ENCODE peak calls at places on chromosomes 6 and 20, in four cellular contexts. Q is K562, M is HCT116, U is H1. O is an unnamed sample.

GRCh38 chr6:156713548-156713947 is 63.6 kb upstream of the ARID1B start:
- DNase-seq in Q (no peak), M (no peak), U (no peak), O (no peak)

GRCh38 chr6:169990095-169991030 is 238.9 kb downstream of the ERMARD start:
- DNase-seq in Q (no peak), M (no peak), U (no peak), O (no peak)

GRCh38 chr6:127191716-127192115 is 73.2 kb downstream of the RSPO3 start:
- DNase-seq in Q (no peak), M (no peak), U (no peak), O (no peak)

GRCh38 chr6:128882560-128882959 is 378 bp upstream of the LAMA2 start:
- DNase-seq in Q (no peak), M (no peak), U (no peak), O (no peak)

GRCh38 chr6:26045939-26046368 is 41.3 kb upstream of the HFE start:
- DNase-seq in Q (no peak), M (no peak), U (no peak), O (no peak)

GRCh38 chr6:134247271-134247833 is 70.6 kb downstream of the SGK1 start:
- DNase-seq in Q (no peak), M (no peak), U (no peak), O (peak)

GRCh38 chr6:16163066-16163465 is 34.2 kb downstream of the MYLIP start:
- DNase-seq in Q (no peak), M (no peak), U (no peak), O (no peak)

GRCh38 chr20:41087777-41088176 is 49.6 kb upstream of the PLCG1 start:
- DNase-seq in Q (no peak), M (no peak), U (no peak), O (no peak)

GRCh38 chr6:24140572-24140971 is 14.6 kb downstream of the NRSN1 start:
- DNase-seq in Q (no peak), M (no peak), U (no peak), O (no peak)

GRCh38 chr6:39339557-39340555 is 17.4 kb upstream of the KCNK16 start:
- DNase-seq in Q (no peak), M (no peak), U (no peak), O (no peak)

GRCh38 chr6:125791151-125791819 is 525 bp downstream of the NCOA7 start:
- DNase-seq in Q (peak), M (no peak), U (no peak), O (no peak)

GRCh38 chr6:6600865-6601264 is 12.3 kb downstream of the LY86 start:
- DNase-seq in Q (no peak), M (no peak), U (no peak), O (no peak)

GRCh38 chr6:107079429-107079828 is 35.9 kb downstream of the BEND3 start:
- DNase-seq in Q (no peak), M (peak), U (no peak), O (no peak)

GRCh38 chr20:49270736-49271135 is 7.1 kb downstream of the ZNFX1 start:
- DNase-seq in Q (no peak), M (no peak), U (no peak), O (no peak)

GRCh38 chr6:122818866-122819265 is 29.8 kb downstream of the SMPDL3A start:
- DNase-seq in Q (no peak), M (no peak), U (no peak), O (no peak)

GRCh38 chr6:121008553-121008952 is 325.7 kb downstream of the TBC1D32 start:
- DNase-seq in Q (no peak), M (no peak), U (no peak), O (no peak)

GRCh38 chr6:119078449-119079287 is at the start of gene FAM184A:
- DNase-seq in Q (peak), M (peak), U (peak), O (no peak)

GRCh38 chr20:34364013-34364382 is 925 bp downstream of the ITCH start:
- DNase-seq in Q (no peak), M (no peak), U (no peak), O (no peak)

GRCh38 chr6:157468054-157468453 is 87.1 kb downstream of the ZDHHC14 start:
- DNase-seq in Q (no peak), M (no peak), U (no peak), O (no peak)

GRCh38 chr6:112268011-112268410 is 13.6 kb upstream of the LAMA4 start:
- DNase-seq in Q (no peak), M (no peak), U (no peak), O (no peak)

GRCh38 chr6:138891255-138891986 is 95.5 kb downstream of the ECT2L start:
- DNase-seq in Q (no peak), M (no peak), U (no peak), O (no peak)

GRCh38 chr6:39188577-39188976 is 40.7 kb downstream of the KCNK5 start:
- DNase-seq in Q (peak), M (no peak), U (no peak), O (no peak)

GRCh38 chr6:111985202-111985731 is 68.6 kb upstream of the CCN6 start:
- DNase-seq in Q (no peak), M (peak), U (no peak), O (no peak)

GRCh38 chr6:99768166-99768565 is 161.5 kb downstream of the PRDM13 start:
- DNase-seq in Q (no peak), M (no peak), U (no peak), O (no peak)

GRCh38 chr6:30007132-30007764 is 53.8 kb upstream of the POLR1H start:
- DNase-seq in Q (no peak), M (no peak), U (peak), O (no peak)

GRCh38 chr6:73666393-73666792 is 12.6 kb upstream of the SLC17A5 start:
- DNase-seq in Q (no peak), M (no peak), U (no peak), O (no peak)

GRCh38 chr6:28597217-28597835 is 71.6 kb downstream of the GPX5 start:
- DNase-seq in Q (no peak), M (peak), U (peak), O (no peak)

GRCh38 chr6:144434308-144434990 is 149.3 kb downstream of the UTRN start:
- DNase-seq in Q (no peak), M (no peak), U (no peak), O (no peak)

GRCh38 chr6:27795697-27796494 is 116.3 kb downstream of the OR2B2 start:
- DNase-seq in Q (peak), M (peak), U (peak), O (peak)

GRCh38 chr20:17898548-17898994 is 70.0 kb downstream of the SNX5 start:
- DNase-seq in Q (peak), M (peak), U (peak), O (no peak)

GRCh38 chr20:57754190-57754589 is 44.4 kb upstream of the PMEPA1 start:
- DNase-seq in Q (no peak), M (no peak), U (no peak), O (no peak)

GRCh38 chr6:110089323-110089722 is 90.1 kb downstream of the WASF1 start:
- DNase-seq in Q (no peak), M (no peak), U (no peak), O (no peak)

GRCh38 chr6:137512768-137513605 is 18.8 kb upstream of the OLIG3 start:
- DNase-seq in Q (no peak), M (no peak), U (peak), O (no peak)

DNA sequence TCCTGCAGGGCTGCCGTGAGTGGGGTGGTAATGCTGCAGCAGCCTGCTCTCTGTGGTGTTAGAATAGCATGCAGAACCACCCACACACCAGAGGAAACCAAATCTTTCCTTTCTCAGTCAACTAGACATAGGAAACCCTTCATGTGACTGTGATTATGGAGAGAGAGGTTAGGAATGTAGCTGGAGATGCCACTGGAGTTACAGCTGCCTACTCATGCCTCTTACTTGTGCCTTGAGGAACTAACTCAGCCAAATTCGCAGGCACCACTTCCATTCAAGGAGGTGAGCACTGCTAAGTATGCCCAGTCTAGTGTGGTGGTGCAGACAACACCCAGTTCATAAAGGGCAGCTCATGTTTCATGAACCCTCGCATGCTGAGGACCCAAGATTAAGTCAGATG is 27.4 kb downstream of the MUC22 start:
- DNase-seq in Q (no peak), M (no peak), U (no peak), O (no peak)
- TF ChIP-seq EGR1 in Q (no peak), M (no peak), U (no peak), O (no peak)

GRCh38 chr6:72500669-72501068 is 121.2 kb upstream of the KCNQ5 start:
- DNase-seq in Q (no peak), M (no peak), U (no peak), O (no peak)

DNA sequence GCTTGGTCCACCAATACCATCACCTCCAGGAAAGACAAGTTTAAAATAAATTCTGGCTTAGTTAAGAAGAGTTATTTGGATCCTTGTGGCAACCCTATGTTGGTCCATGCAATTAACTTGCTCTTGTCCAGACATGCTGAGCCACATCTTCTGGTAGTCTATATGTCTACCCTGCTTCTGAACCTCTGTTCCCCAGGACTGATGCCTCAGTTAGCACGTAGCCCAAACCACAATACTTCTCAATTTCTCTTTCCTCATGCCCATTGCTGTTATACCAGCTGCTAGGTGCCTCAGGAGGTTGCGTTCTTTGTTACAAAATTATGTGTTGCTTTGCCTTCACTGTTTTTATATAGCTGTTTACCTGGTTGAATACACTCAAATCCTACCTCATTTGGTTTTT is 116.4 kb upstream of the KCNQ5 start:
- DNase-seq in Q (no peak), M (no peak), U (no peak), O (no peak)
- TF ChIP-seq EGR1 in Q (no peak), M (no peak), U (no peak), O (no peak)

GRCh38 chr6:46652603-46653438 is at the start of the genes CYP39A1 and SLC25A27:
- DNase-seq in Q (peak), M (peak), U (peak), O (no peak)

GRCh38 chr6:46651766-46652165 is 852 bp downstream of the CYP39A1 start:
- DNase-seq in Q (no peak), M (no peak), U (no peak), O (no peak)

GRCh38 chr6:46652232-46652602 is 401 bp downstream of the CYP39A1 start:
- DNase-seq in Q (no peak), M (no peak), U (no peak), O (no peak)

GRCh38 chr6:46648869-46649488 is 3.6 kb downstream of the CYP39A1 start:
- DNase-seq in Q (no peak), M (peak), U (no peak), O (no peak)

GRCh38 chr6:46651006-46651405 is 1.6 kb downstream of the CYP39A1 start:
- DNase-seq in Q (no peak), M (no peak), U (no peak), O (no peak)
- TF ChIP-seq EGR1 in Q (no peak), M (no peak), U (no peak), O (no peak)

GRCh38 chr20:36720510-36720909 is 25.4 kb downstream of the NDRG3 start:
- DNase-seq in Q (no peak), M (no peak), U (no peak), O (no peak)
- TF ChIP-seq EGR1 in Q (no peak), M (no peak), U (no peak), O (no peak)

GRCh38 chr6:155287762-155288161 is 23.9 kb downstream of the CLDN20 start:
- DNase-seq in Q (no peak), M (no peak), U (no peak), O (no peak)
- TF ChIP-seq EGR1 in Q (no peak), M (no peak), U (no peak), O (no peak)

GRCh38 chr20:10218536-10219451 is at the start of gene SNAP25:
- DNase-seq in Q (peak), M (peak), U (peak), O (no peak)
- TF ChIP-seq EGR1 in Q (no peak), M (no peak), U (peak), O (no peak)

GRCh38 chr6:147712841-147713240 is 204.4 kb downstream of the SAMD5 start:
- DNase-seq in Q (no peak), M (no peak), U (no peak), O (no peak)
- TF ChIP-seq EGR1 in Q (no peak), M (no peak), U (no peak), O (no peak)

DNA sequence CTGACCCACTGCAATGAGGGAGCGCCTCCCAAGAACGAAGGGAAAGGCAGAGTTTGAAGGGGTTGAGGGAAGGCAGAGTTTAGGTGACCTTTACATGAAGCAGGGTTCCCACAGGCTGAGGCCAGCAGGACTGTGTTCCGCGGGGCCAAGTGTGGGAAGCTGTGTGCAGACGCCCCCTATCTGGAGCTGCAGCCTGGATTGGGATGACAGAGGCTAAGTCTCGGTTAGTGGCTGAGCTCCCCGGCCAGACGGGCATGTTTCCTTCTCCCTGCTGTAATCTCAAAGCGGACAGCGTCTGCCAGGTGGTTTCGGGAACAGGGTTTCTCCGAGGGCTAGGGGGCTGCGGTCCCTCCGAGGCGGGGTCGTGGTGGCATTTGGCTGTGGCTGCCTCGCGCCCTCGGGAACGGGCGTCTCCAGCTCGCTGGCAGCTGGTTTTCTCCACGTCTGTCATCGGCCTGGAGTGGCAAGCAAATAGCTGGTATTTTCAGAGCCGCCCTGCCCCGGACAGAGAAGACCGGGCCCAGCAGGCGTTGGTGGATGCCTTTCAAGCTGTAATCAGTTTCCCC is 702 bp upstream of the PYGB start:
- DNase-seq in Q (peak), M (peak), U (peak), O (no peak)
- TF ChIP-seq EGR1 in Q (no peak), M (no peak), U (no peak), O (no peak)

GRCh38 chr6:22145823-22146379 is 150.9 kb downstream of the PRL start:
- DNase-seq in Q (no peak), M (no peak), U (no peak), O (no peak)
- TF ChIP-seq EGR1 in Q (no peak), M (no peak), U (no peak), O (no peak)

O was measured in GM12878.